ENCODE peak calls at places on chromosomes 11 and 22, in four cellular contexts. F, R, L and Q are unnamed samples.
A peak's percentile ranks its signal among the peaks of the same experiment; 100 is the strongest.

GRCh38 chr11:92123540-92123939 is 101.1 kb upstream of the FAT3 start:
- DNase-seq in F (no peak), R (no peak), L (no peak), Q (no peak)

GRCh38 chr11:112163875-112164521 is at the start of gene IL18:
- DNase-seq in F (no peak), R (peak; percentile 89), L (peak; percentile 88), Q (no peak)

GRCh38 chr11:110529043-110529442 is 99.3 kb downstream of the FDX1 start:
- DNase-seq in F (no peak), R (no peak), L (no peak), Q (no peak)

GRCh38 chr11:47005441-47005840 is 68.9 kb downstream of the CSTPP1 start:
- DNase-seq in F (no peak), R (no peak), L (no peak), Q (no peak)

GRCh38 chr11:118290923-118291322 is 13.6 kb upstream of the CD3E start:
- DNase-seq in F (no peak), R (peak; percentile 75), L (peak; percentile 61), Q (no peak)

GRCh38 chr11:100706179-100706578 is 19.1 kb downstream of the ARHGAP42 start:
- DNase-seq in F (no peak), R (no peak), L (no peak), Q (no peak)

GRCh38 chr11:114180301-114181055 is 115.7 kb upstream of the NNMT start:
- DNase-seq in F (peak; percentile 64), R (peak; percentile 74), L (peak; percentile 80), Q (no peak)

GRCh38 chr11:87392665-87393064 is 354.9 kb downstream of the TMEM135 start:
- DNase-seq in F (no peak), R (no peak), L (no peak), Q (no peak)

GRCh38 chr22:50576070-50576469 is 2.2 kb downstream of the CPT1B start:
- DNase-seq in F (no peak), R (no peak), L (no peak), Q (no peak)

GRCh38 chr11:11998091-11998781 is 10.2 kb downstream of the DKK3 start:
- DNase-seq in F (no peak), R (no peak), L (no peak), Q (no peak)

GRCh38 chr11:87007938-87008337 is 29.8 kb upstream of the TMEM135 start:
- DNase-seq in F (no peak), R (no peak), L (no peak), Q (no peak)

GRCh38 chr22:18116634-18117033 is 6.0 kb downstream of the TUBA8 start:
- DNase-seq in F (no peak), R (no peak), L (no peak), Q (no peak)

GRCh38 chr11:75432911-75433321 is at the start of gene KLHL35:
- DNase-seq in F (no peak), R (no peak), L (no peak), Q (no peak)

GRCh38 chr22:33418483-33418882 is 360.3 kb upstream of the SYN3 start:
- DNase-seq in F (no peak), R (no peak), L (no peak), Q (no peak)

GRCh38 chr11:75815345-75815983 is 454 bp downstream of the UVRAG start:
- DNase-seq in F (no peak), R (peak; percentile 37), L (peak; percentile 46), Q (peak; percentile 85)

GRCh38 chr11:114257621-114258558 is 38.3 kb upstream of the NNMT start:
- DNase-seq in F (peak; percentile 76), R (no peak), L (no peak), Q (peak; percentile 85)

GRCh38 chr22:46082633-46083032 is 67.7 kb upstream of the PPARA start:
- DNase-seq in F (no peak), R (no peak), L (no peak), Q (no peak)

GRCh38 chr22:46081831-46082210 is 68.5 kb upstream of the PPARA start:
- DNase-seq in F (no peak), R (no peak), L (peak; percentile 9), Q (no peak)

GRCh38 chr22:46084376-46084775 is 66.0 kb upstream of the PPARA start:
- DNase-seq in F (no peak), R (no peak), L (peak; percentile 9), Q (peak; percentile 77)

GRCh38 chr22:46084943-46085830 is 65.1 kb upstream of the PPARA start:
- DNase-seq in F (peak; percentile 86), R (peak; percentile 63), L (peak; percentile 69), Q (peak; percentile 90)

GRCh38 chr22:46083383-46084350 is 66.7 kb upstream of the PPARA start:
- DNase-seq in F (no peak), R (no peak), L (peak; percentile 12), Q (peak; percentile 70)
- H3K4me3 ChIP-seq in F (peak overlapping the region; percentile 34), R (no peak overlapping the region), L (no peak overlapping the region), Q (peak overlapping the region; percentile 96)

GRCh38 chr22:21640810-21641209 is 1.3 kb upstream of the SDF2L1 start:
- DNase-seq in F (no peak), R (no peak), L (no peak), Q (no peak)

GRCh38 chr22:21643533-21644357 is 1.6 kb downstream of the SDF2L1 start:
- DNase-seq in F (no peak), R (no peak), L (no peak), Q (no peak)

GRCh38 chr22:21641417-21641794 is 696 bp upstream of the SDF2L1 start:
- DNase-seq in F (no peak), R (peak; percentile 68), L (peak; percentile 54), Q (no peak)

GRCh38 chr22:21642584-21643448 is 714 bp downstream of the SDF2L1 start:
- DNase-seq in F (no peak), R (peak; percentile 78), L (peak; percentile 71), Q (no peak)

DNA sequence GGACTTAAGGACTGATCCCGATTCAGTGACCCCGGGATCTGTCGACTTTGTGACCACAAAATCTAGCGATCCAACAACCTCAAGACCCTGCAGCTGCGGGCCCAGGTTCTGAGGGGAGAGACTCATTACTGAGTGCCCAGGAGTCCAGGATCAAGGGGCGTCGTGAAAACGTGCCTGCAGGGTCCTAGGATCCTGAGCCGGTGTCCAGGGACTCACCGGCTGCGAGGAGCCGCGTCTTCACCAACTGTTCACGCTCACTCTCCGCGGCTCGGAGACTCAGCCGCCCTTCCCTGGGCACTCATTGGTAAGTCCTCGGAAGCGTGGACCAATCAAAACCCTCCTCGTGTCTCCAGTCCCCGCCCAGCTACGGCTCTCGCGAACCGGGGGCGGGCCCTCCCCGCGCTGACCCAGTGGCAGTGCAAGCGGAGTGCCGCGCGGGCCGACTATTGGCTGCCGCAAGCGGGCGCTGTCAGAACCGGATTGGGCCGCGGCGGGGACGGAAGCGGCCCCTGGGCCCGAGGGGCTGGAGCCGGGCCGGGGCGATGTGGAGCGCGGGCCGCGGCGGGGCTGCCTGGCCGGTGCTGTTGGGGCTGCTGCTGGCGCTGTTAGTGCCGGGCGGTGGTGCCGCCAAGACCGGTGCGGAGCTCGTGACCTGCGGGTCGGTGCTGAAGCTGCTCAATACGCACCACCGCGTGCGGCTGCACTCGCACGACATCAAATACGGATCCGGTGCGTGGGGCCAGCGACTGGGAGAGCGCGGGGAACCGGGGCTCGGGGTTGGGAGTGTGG is at the start of gene SDF2L1:
- DNase-seq in F (peak; percentile 96), R (peak; percentile 99), L (peak; percentile 99), Q (peak; percentile 99)
- TF ChIP-seq CTCF in F (peak; percentile 35), R (no peak), L (no peak), Q (no peak)

GRCh38 chr11:7579226-7579825 is 65.5 kb downstream of the PPFIBP2 start:
- DNase-seq in F (peak; percentile 28), R (no peak), L (no peak), Q (no peak)
- H3K27ac ChIP-seq in F (no peak overlapping the region), R (no peak overlapping the region), L (peak overlapping the region; percentile 90), Q (peak overlapping the region; percentile 75)

GRCh38 chr11:2271077-2271326 is 614 bp upstream of the ASCL2 start:
- DNase-seq in F (no peak), R (peak; percentile 39), L (peak; percentile 41), Q (peak; percentile 68)
- H3K4me3 ChIP-seq in F (no peak overlapping the region), R (peak overlapping the region; percentile 30), L (no peak overlapping the region), Q (peak overlapping the region; percentile 74)

GRCh38 chr22:26672060-26672471 is 14.7 kb downstream of the MIAT start:
- DNase-seq in F (peak; percentile 26), R (peak; percentile 21), L (peak; percentile 21), Q (peak; percentile 82)

GRCh38 chr22:26674211-26675190 is 17.1 kb downstream of the MIAT start:
- DNase-seq in F (no peak), R (no peak), L (peak; percentile 19), Q (no peak)

GRCh38 chr22:26673485-26673884 is 16.1 kb downstream of the MIAT start:
- DNase-seq in F (no peak), R (peak; percentile 35), L (peak; percentile 22), Q (no peak)

GRCh38 chr22:26671317-26672059 is 14.1 kb downstream of the MIAT start:
- DNase-seq in F (peak; percentile 30), R (peak; percentile 45), L (peak; percentile 60), Q (no peak)

GRCh38 chr22:26672590-26673468 is 15.4 kb downstream of the MIAT start:
- DNase-seq in F (peak; percentile 92), R (peak; percentile 95), L (peak; percentile 95), Q (peak; percentile 95)
- TF ChIP-seq CTCF in F (peak; percentile 34), R (peak; percentile 45), L (peak; percentile 42), Q (no peak)

DNA sequence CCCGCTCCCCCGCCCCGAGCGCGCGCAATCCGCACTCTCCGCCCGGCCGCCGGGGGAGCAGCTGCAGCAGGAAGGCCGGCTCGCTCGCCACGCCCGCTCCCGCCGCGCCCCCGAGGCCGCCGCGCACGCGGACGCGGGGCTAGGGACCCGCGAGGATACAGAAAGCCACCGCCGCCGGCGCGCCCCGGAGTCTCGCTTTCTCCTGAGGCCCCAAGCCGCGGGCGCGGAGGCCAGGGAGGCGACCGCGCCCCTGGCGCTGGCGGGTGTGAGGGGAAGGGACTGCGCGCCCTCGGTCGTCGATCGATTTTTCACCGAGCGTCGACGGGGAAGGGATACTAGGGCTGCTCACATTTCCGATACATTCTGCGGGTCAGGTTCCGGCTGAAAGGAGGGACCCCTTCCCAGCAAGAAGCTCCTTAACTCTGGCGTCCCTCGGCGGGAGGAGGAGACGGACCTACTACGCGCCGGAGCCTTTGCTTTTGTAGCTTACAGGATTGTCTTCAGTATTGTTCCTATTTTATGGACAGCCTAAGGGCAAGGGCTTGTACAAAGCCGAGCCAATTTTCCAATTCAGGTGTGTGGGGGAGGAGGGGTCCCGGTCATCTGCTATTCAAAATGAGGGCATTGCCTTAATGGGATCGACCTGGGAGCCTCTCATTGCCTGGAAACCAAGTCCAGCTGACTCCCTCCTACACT is 416 bp upstream of the GAB2 start:
- DNase-seq in F (peak; percentile 78), R (peak; percentile 79), L (peak; percentile 87), Q (peak; percentile 88)
- H3K27ac ChIP-seq in F (peak overlapping the region; percentile 94), R (peak overlapping the region; percentile 78), L (peak overlapping the region; percentile 99), Q (peak overlapping the region; percentile 100)